ENCODE peak calls at places on chromosome X, in eight cellular contexts. One of them, this sample, is unnamed.

GRCh38 chrX:1316527-1316926 is 20.1 kb upstream of the IL3RA start:
- DNase-seq in BE2C: no peak
- DNase-seq in transverse colon: peak; percentile 40
- DNase-seq in heart right ventricle: peak; percentile 48
- DNase-seq in PC-9: no peak
- DNase-seq in adrenal gland: peak; percentile 63
- DNase-seq in CD4-positive, CD25-positive, alpha-beta regulatory T cell: no peak
- DNase-seq in lower lobe of right lung: peak; percentile 89
- DNase-seq in this sample: no peak

GRCh38 chrX:82087699-82088098 is 885.8 kb downstream of the SH3BGRL start:
- DNase-seq in BE2C: no peak
- DNase-seq in transverse colon: no peak
- DNase-seq in heart right ventricle: peak; percentile 3
- DNase-seq in PC-9: no peak
- DNase-seq in adrenal gland: peak; percentile 70
- DNase-seq in CD4-positive, CD25-positive, alpha-beta regulatory T cell: no peak
- DNase-seq in lower lobe of right lung: no peak
- DNase-seq in this sample: no peak

GRCh38 chrX:31420711-31421151 is 348.9 kb upstream of the FTHL17 start:
- DNase-seq in BE2C: peak; percentile 18
- DNase-seq in transverse colon: no peak
- DNase-seq in heart right ventricle: no peak
- DNase-seq in PC-9: no peak
- DNase-seq in adrenal gland: no peak
- DNase-seq in CD4-positive, CD25-positive, alpha-beta regulatory T cell: no peak
- DNase-seq in lower lobe of right lung: no peak
- DNase-seq in this sample: no peak

GRCh38 chrX:124217289-124218251 is 114.9 kb upstream of the TEX13D start:
- DNase-seq in BE2C: no peak
- DNase-seq in transverse colon: peak; percentile 37
- DNase-seq in heart right ventricle: no peak
- DNase-seq in PC-9: no peak
- DNase-seq in adrenal gland: no peak
- DNase-seq in CD4-positive, CD25-positive, alpha-beta regulatory T cell: peak; percentile 9
- DNase-seq in lower lobe of right lung: no peak
- DNase-seq in this sample: peak; percentile 64

GRCh38 chrX:38999967-39000745 is 198.9 kb downstream of the MID1IP1 start:
- DNase-seq in BE2C: peak; percentile 34
- DNase-seq in transverse colon: no peak
- DNase-seq in heart right ventricle: no peak
- DNase-seq in PC-9: no peak
- DNase-seq in adrenal gland: no peak
- DNase-seq in CD4-positive, CD25-positive, alpha-beta regulatory T cell: no peak
- DNase-seq in lower lobe of right lung: no peak
- DNase-seq in this sample: no peak

GRCh38 chrX:119391279-119391678 is 7.9 kb upstream of the SLC25A43 start:
- DNase-seq in BE2C: peak; percentile 7
- DNase-seq in transverse colon: peak; percentile 31
- DNase-seq in heart right ventricle: no peak
- DNase-seq in PC-9: no peak
- DNase-seq in adrenal gland: no peak
- DNase-seq in CD4-positive, CD25-positive, alpha-beta regulatory T cell: no peak
- DNase-seq in lower lobe of right lung: no peak
- DNase-seq in this sample: peak; percentile 65

GRCh38 chrX:45428816-45429215 is 228.1 kb upstream of the DIPK2B start:
- DNase-seq in BE2C: no peak
- DNase-seq in transverse colon: no peak
- DNase-seq in heart right ventricle: no peak
- DNase-seq in PC-9: no peak
- DNase-seq in adrenal gland: no peak
- DNase-seq in CD4-positive, CD25-positive, alpha-beta regulatory T cell: no peak
- DNase-seq in lower lobe of right lung: no peak
- DNase-seq in this sample: no peak

GRCh38 chrX:43559643-43560042 is 96.5 kb upstream of the MAOA start:
- DNase-seq in BE2C: peak; percentile 26
- DNase-seq in transverse colon: peak; percentile 65
- DNase-seq in heart right ventricle: no peak
- DNase-seq in PC-9: no peak
- DNase-seq in adrenal gland: peak; percentile 27
- DNase-seq in CD4-positive, CD25-positive, alpha-beta regulatory T cell: peak; percentile 1
- DNase-seq in lower lobe of right lung: no peak
- DNase-seq in this sample: peak; percentile 57

GRCh38 chrX:44183329-44183728 is 160.1 kb downstream of the EFHC2 start:
- DNase-seq in BE2C: no peak
- DNase-seq in transverse colon: no peak
- DNase-seq in heart right ventricle: no peak
- DNase-seq in PC-9: peak; percentile 35
- DNase-seq in adrenal gland: no peak
- DNase-seq in CD4-positive, CD25-positive, alpha-beta regulatory T cell: no peak
- DNase-seq in lower lobe of right lung: no peak
- DNase-seq in this sample: no peak

GRCh38 chrX:120560405-120560841 is 339 bp downstream of the CUL4B start:
- DNase-seq in BE2C: peak; percentile 16
- DNase-seq in transverse colon: peak; percentile 43
- DNase-seq in heart right ventricle: no peak
- DNase-seq in PC-9: peak; percentile 44
- DNase-seq in adrenal gland: peak; percentile 38
- DNase-seq in CD4-positive, CD25-positive, alpha-beta regulatory T cell: peak; percentile 14
- DNase-seq in lower lobe of right lung: peak; percentile 39
- DNase-seq in this sample: peak; percentile 61

GRCh38 chrX:150765782-150766350 is 72.7 kb downstream of the MTMR1 start:
- DNase-seq in BE2C: no peak
- DNase-seq in transverse colon: no peak
- DNase-seq in heart right ventricle: no peak
- DNase-seq in PC-9: no peak
- DNase-seq in adrenal gland: no peak
- DNase-seq in CD4-positive, CD25-positive, alpha-beta regulatory T cell: no peak
- DNase-seq in lower lobe of right lung: no peak
- DNase-seq in this sample: no peak

GRCh38 chrX:150531467-150531866 is 37.0 kb upstream of the MTM1 start:
- DNase-seq in BE2C: no peak
- DNase-seq in transverse colon: no peak
- DNase-seq in heart right ventricle: no peak
- DNase-seq in PC-9: no peak
- DNase-seq in adrenal gland: no peak
- DNase-seq in CD4-positive, CD25-positive, alpha-beta regulatory T cell: no peak
- DNase-seq in lower lobe of right lung: no peak
- DNase-seq in this sample: no peak

GRCh38 chrX:101595739-101596419 is 21.9 kb downstream of the ARMCX6 start:
- DNase-seq in BE2C: peak; percentile 20
- DNase-seq in transverse colon: no peak
- DNase-seq in heart right ventricle: no peak
- DNase-seq in PC-9: peak; percentile 52
- DNase-seq in adrenal gland: no peak
- DNase-seq in CD4-positive, CD25-positive, alpha-beta regulatory T cell: peak; percentile 18
- DNase-seq in lower lobe of right lung: no peak
- DNase-seq in this sample: peak; percentile 54

GRCh38 chrX:1533083-1533482 is 3.9 kb downstream of the P2RY8 start:
- DNase-seq in BE2C: no peak
- DNase-seq in transverse colon: no peak
- DNase-seq in heart right ventricle: no peak
- DNase-seq in PC-9: no peak
- DNase-seq in adrenal gland: no peak
- DNase-seq in CD4-positive, CD25-positive, alpha-beta regulatory T cell: no peak
- DNase-seq in lower lobe of right lung: no peak
- DNase-seq in this sample: no peak

GRCh38 chrX:37509349-37509748 is 62.1 kb upstream of the LANCL3 start:
- DNase-seq in BE2C: no peak
- DNase-seq in transverse colon: no peak
- DNase-seq in heart right ventricle: no peak
- DNase-seq in PC-9: no peak
- DNase-seq in adrenal gland: no peak
- DNase-seq in CD4-positive, CD25-positive, alpha-beta regulatory T cell: no peak
- DNase-seq in lower lobe of right lung: no peak
- DNase-seq in this sample: peak; percentile 9

GRCh38 chrX:21838937-21839333 is 482 bp upstream of the MBTPS2 start:
- DNase-seq in BE2C: no peak
- DNase-seq in transverse colon: no peak
- DNase-seq in heart right ventricle: no peak
- DNase-seq in PC-9: no peak
- DNase-seq in adrenal gland: no peak
- DNase-seq in CD4-positive, CD25-positive, alpha-beta regulatory T cell: no peak
- DNase-seq in lower lobe of right lung: no peak
- DNase-seq in this sample: no peak

GRCh38 chrX:14064632-14065432 is 35.1 kb upstream of the GEMIN8 start:
- DNase-seq in BE2C: no peak
- DNase-seq in transverse colon: peak; percentile 38
- DNase-seq in heart right ventricle: no peak
- DNase-seq in PC-9: peak; percentile 74
- DNase-seq in adrenal gland: no peak
- DNase-seq in CD4-positive, CD25-positive, alpha-beta regulatory T cell: no peak
- DNase-seq in lower lobe of right lung: no peak
- DNase-seq in this sample: no peak

GRCh38 chrX:57900961-57901360 is 9.3 kb downstream of the ZXDA start:
- DNase-seq in BE2C: no peak
- DNase-seq in transverse colon: no peak
- DNase-seq in heart right ventricle: no peak
- DNase-seq in PC-9: no peak
- DNase-seq in adrenal gland: no peak
- DNase-seq in CD4-positive, CD25-positive, alpha-beta regulatory T cell: no peak
- DNase-seq in lower lobe of right lung: no peak
- DNase-seq in this sample: no peak

GRCh38 chrX:64191281-64192010 is 14.1 kb downstream of the AMER1 start:
- DNase-seq in BE2C: no peak
- DNase-seq in transverse colon: no peak
- DNase-seq in heart right ventricle: no peak
- DNase-seq in PC-9: no peak
- DNase-seq in adrenal gland: no peak
- DNase-seq in CD4-positive, CD25-positive, alpha-beta regulatory T cell: no peak
- DNase-seq in lower lobe of right lung: no peak
- DNase-seq in this sample: no peak

GRCh38 chrX:141278306-141278705 is 36.0 kb upstream of the SPANXC start:
- DNase-seq in BE2C: peak; percentile 19
- DNase-seq in transverse colon: no peak
- DNase-seq in heart right ventricle: no peak
- DNase-seq in PC-9: no peak
- DNase-seq in adrenal gland: peak; percentile 20
- DNase-seq in CD4-positive, CD25-positive, alpha-beta regulatory T cell: no peak
- DNase-seq in lower lobe of right lung: no peak
- DNase-seq in this sample: peak; percentile 33

GRCh38 chrX:144586756-144587155 is 660.5 kb upstream of the SPANXN1 start:
- DNase-seq in BE2C: no peak
- DNase-seq in transverse colon: no peak
- DNase-seq in heart right ventricle: no peak
- DNase-seq in PC-9: peak; percentile 38
- DNase-seq in adrenal gland: no peak
- DNase-seq in CD4-positive, CD25-positive, alpha-beta regulatory T cell: no peak
- DNase-seq in lower lobe of right lung: no peak
- DNase-seq in this sample: no peak

GRCh38 chrX:16839852-16840460 is 30.2 kb downstream of the RBBP7 start:
- DNase-seq in BE2C: no peak
- DNase-seq in transverse colon: no peak
- DNase-seq in heart right ventricle: no peak
- DNase-seq in PC-9: peak; percentile 43
- DNase-seq in adrenal gland: peak; percentile 65
- DNase-seq in CD4-positive, CD25-positive, alpha-beta regulatory T cell: no peak
- DNase-seq in lower lobe of right lung: no peak
- DNase-seq in this sample: no peak

GRCh38 chrX:115350696-115351408 is 61.3 kb downstream of the LUZP4 start:
- DNase-seq in BE2C: peak; percentile 74
- DNase-seq in transverse colon: no peak
- DNase-seq in heart right ventricle: no peak
- DNase-seq in PC-9: no peak
- DNase-seq in adrenal gland: no peak
- DNase-seq in CD4-positive, CD25-positive, alpha-beta regulatory T cell: no peak
- DNase-seq in lower lobe of right lung: no peak
- DNase-seq in this sample: no peak

GRCh38 chrX:129723511-129723910 is 15.3 kb upstream of the XPNPEP2 start:
- DNase-seq in BE2C: no peak
- DNase-seq in transverse colon: no peak
- DNase-seq in heart right ventricle: no peak
- DNase-seq in PC-9: peak; percentile 49
- DNase-seq in adrenal gland: no peak
- DNase-seq in CD4-positive, CD25-positive, alpha-beta regulatory T cell: no peak
- DNase-seq in lower lobe of right lung: no peak
- DNase-seq in this sample: no peak

GRCh38 chrX:70444326-70445196 is at the start of gene DLG3:
- DNase-seq in BE2C: peak; percentile 58
- DNase-seq in transverse colon: no peak
- DNase-seq in heart right ventricle: no peak
- DNase-seq in PC-9: no peak
- DNase-seq in adrenal gland: peak; percentile 29
- DNase-seq in CD4-positive, CD25-positive, alpha-beta regulatory T cell: no peak
- DNase-seq in lower lobe of right lung: no peak
- DNase-seq in this sample: peak; percentile 64

GRCh38 chrX:47815901-47816845 is 20.5 kb upstream of the ZNF81 start:
- DNase-seq in BE2C: no peak
- DNase-seq in transverse colon: peak; percentile 49
- DNase-seq in heart right ventricle: no peak
- DNase-seq in PC-9: no peak
- DNase-seq in adrenal gland: no peak
- DNase-seq in CD4-positive, CD25-positive, alpha-beta regulatory T cell: no peak
- DNase-seq in lower lobe of right lung: no peak
- DNase-seq in this sample: no peak

GRCh38 chrX:130120746-130121504 is 10.6 kb upstream of the ELF4 start:
- DNase-seq in BE2C: peak; percentile 73
- DNase-seq in transverse colon: peak; percentile 74
- DNase-seq in heart right ventricle: peak; percentile 76
- DNase-seq in PC-9: peak; percentile 71
- DNase-seq in adrenal gland: peak; percentile 86
- DNase-seq in CD4-positive, CD25-positive, alpha-beta regulatory T cell: peak; percentile 49
- DNase-seq in lower lobe of right lung: peak; percentile 77
- DNase-seq in this sample: peak; percentile 68

GRCh38 chrX:134780908-134781307 is 122.6 kb upstream of the PLAC1 start:
- DNase-seq in BE2C: no peak
- DNase-seq in transverse colon: no peak
- DNase-seq in heart right ventricle: no peak
- DNase-seq in PC-9: no peak
- DNase-seq in adrenal gland: no peak
- DNase-seq in CD4-positive, CD25-positive, alpha-beta regulatory T cell: no peak
- DNase-seq in lower lobe of right lung: no peak
- DNase-seq in this sample: no peak
- H3K36me3 ChIP-seq in BE2C: no peaks in the 10 kb centered on the region
- H3K36me3 ChIP-seq in transverse colon: no peaks in the 10 kb centered on the region
- H3K36me3 ChIP-seq in heart right ventricle: no peaks in the 10 kb centered on the region
- H3K36me3 ChIP-seq in PC-9: peaks cover 49% of the 10 kb centered on the region
- H3K36me3 ChIP-seq in adrenal gland: no peaks in the 10 kb centered on the region
- H3K36me3 ChIP-seq in CD4-positive, CD25-positive, alpha-beta regulatory T cell: peaks cover 24% of the 10 kb centered on the region
- H3K36me3 ChIP-seq in lower lobe of right lung: peaks cover 38% of the 10 kb centered on the region
- H3K36me3 ChIP-seq in this sample: peaks cover 89% of the 10 kb centered on the region

GRCh38 chrX:71542411-71542810 is 9.5 kb downstream of the OGT start:
- DNase-seq in BE2C: no peak
- DNase-seq in transverse colon: no peak
- DNase-seq in heart right ventricle: no peak
- DNase-seq in PC-9: peak; percentile 52
- DNase-seq in adrenal gland: no peak
- DNase-seq in CD4-positive, CD25-positive, alpha-beta regulatory T cell: no peak
- DNase-seq in lower lobe of right lung: no peak
- DNase-seq in this sample: no peak
- H3K4me1 ChIP-seq in BE2C: peaks cover 10% of the 10 kb centered on the region
- H3K4me1 ChIP-seq in transverse colon: peaks cover 3% of the 10 kb centered on the region
- H3K4me1 ChIP-seq in heart right ventricle: peaks cover 77% of the 10 kb centered on the region
- H3K4me1 ChIP-seq in PC-9: peaks cover 51% of the 10 kb centered on the region
- H3K4me1 ChIP-seq in adrenal gland: peaks cover 3% of the 10 kb centered on the region
- H3K4me1 ChIP-seq in CD4-positive, CD25-positive, alpha-beta regulatory T cell: peaks cover 45% of the 10 kb centered on the region
- H3K4me1 ChIP-seq in lower lobe of right lung: peaks cover 48% of the 10 kb centered on the region
- H3K4me1 ChIP-seq in this sample: peaks cover 45% of the 10 kb centered on the region

GRCh38 chrX:126799059-126799458 is 20.5 kb upstream of the PRR32 start:
- DNase-seq in BE2C: no peak
- DNase-seq in transverse colon: no peak
- DNase-seq in heart right ventricle: no peak
- DNase-seq in PC-9: peak; percentile 64
- DNase-seq in adrenal gland: peak; percentile 28
- DNase-seq in CD4-positive, CD25-positive, alpha-beta regulatory T cell: no peak
- DNase-seq in lower lobe of right lung: no peak
- DNase-seq in this sample: no peak
- H3K27me3 ChIP-seq in BE2C: no peaks in the 10 kb centered on the region
- H3K27me3 ChIP-seq in transverse colon: no peaks in the 10 kb centered on the region
- H3K27me3 ChIP-seq in heart right ventricle: no peaks in the 10 kb centered on the region
- H3K27me3 ChIP-seq in PC-9: no peaks in the 10 kb centered on the region
- H3K27me3 ChIP-seq in adrenal gland: no peaks in the 10 kb centered on the region
- H3K27me3 ChIP-seq in CD4-positive, CD25-positive, alpha-beta regulatory T cell: no peaks in the 10 kb centered on the region
- H3K27me3 ChIP-seq in lower lobe of right lung: no peaks in the 10 kb centered on the region
- H3K27me3 ChIP-seq in this sample: no peaks in the 10 kb centered on the region

GRCh38 chrX:107713205-107714195 is 62.1 kb downstream of the TSC22D3 start:
- DNase-seq in BE2C: no peak
- DNase-seq in transverse colon: peak; percentile 19
- DNase-seq in heart right ventricle: no peak
- DNase-seq in PC-9: no peak
- DNase-seq in adrenal gland: no peak
- DNase-seq in CD4-positive, CD25-positive, alpha-beta regulatory T cell: peak; percentile 3
- DNase-seq in lower lobe of right lung: no peak
- DNase-seq in this sample: no peak
- H3K36me3 ChIP-seq in BE2C: peaks cover 4% of the 10 kb centered on the region
- H3K36me3 ChIP-seq in transverse colon: no peaks in the 10 kb centered on the region
- H3K36me3 ChIP-seq in heart right ventricle: no peaks in the 10 kb centered on the region
- H3K36me3 ChIP-seq in PC-9: peaks cover 14% of the 10 kb centered on the region
- H3K36me3 ChIP-seq in adrenal gland: no peaks in the 10 kb centered on the region
- H3K36me3 ChIP-seq in CD4-positive, CD25-positive, alpha-beta regulatory T cell: peaks cover 29% of the 10 kb centered on the region
- H3K36me3 ChIP-seq in lower lobe of right lung: peaks cover 29% of the 10 kb centered on the region
- H3K36me3 ChIP-seq in this sample: peaks cover 19% of the 10 kb centered on the region

This sample was measured in HAP-1.